ENCODE peak calls at places on chromosomes 12 and 14, in four cellular contexts. One of them, this sample, is unnamed.

GRCh38 chr12:31225656-31226535 is 100.1 kb downstream of the SINHCAF start:
- DNase-seq in K562: no peak
- DNase-seq in GM12878: no peak
- DNase-seq in H1: no peak
- DNase-seq in this sample: no peak

GRCh38 chr14:22836301-22837058 is at the start of gene MMP14:
- DNase-seq in K562: no peak
- DNase-seq in H1: no peak
- DNase-seq in GM12878: no peak
- DNase-seq in this sample: peak

GRCh38 chr12:52004042-52004648 is 2.6 kb upstream of the TAMALIN start:
- DNase-seq in GM12878: no peak
- DNase-seq in K562: peak
- DNase-seq in H1: no peak
- DNase-seq in this sample: peak

GRCh38 chr14:54877015-54877702 is 25.5 kb downstream of the GCH1 start:
- DNase-seq in K562: no peak
- DNase-seq in H1: no peak
- DNase-seq in GM12878: no peak
- DNase-seq in this sample: no peak

GRCh38 chr14:77228056-77228455 is 43.0 kb downstream of the NGB start:
- DNase-seq in K562: no peak
- DNase-seq in H1: no peak
- DNase-seq in GM12878: no peak
- DNase-seq in this sample: no peak

GRCh38 chr14:102805454-102805891 is 28.2 kb downstream of the TRAF3 start:
- DNase-seq in K562: no peak
- DNase-seq in GM12878: no peak
- DNase-seq in H1: no peak
- DNase-seq in this sample: no peak

GRCh38 chr12:53781218-53781801 is 29.5 kb upstream of the CISTR start:
- DNase-seq in GM12878: no peak
- DNase-seq in K562: no peak
- DNase-seq in H1: no peak
- DNase-seq in this sample: no peak

GRCh38 chr12:88142610-88142991 is 494 bp downstream of the TMTC3 start:
- DNase-seq in K562: peak
- DNase-seq in GM12878: no peak
- DNase-seq in H1: no peak
- DNase-seq in this sample: peak

GRCh38 chr14:89702151-89702936 is 252.2 kb downstream of the EFCAB11 start:
- DNase-seq in GM12878: no peak
- DNase-seq in H1: no peak
- DNase-seq in K562: no peak
- DNase-seq in this sample: no peak

GRCh38 chr12:108821407-108822397 is 35.7 kb downstream of the SSH1 start:
- DNase-seq in H1: no peak
- DNase-seq in GM12878: no peak
- DNase-seq in K562: no peak
- DNase-seq in this sample: no peak

GRCh38 chr12:11584213-11584855 is 65.1 kb upstream of the ETV6 start:
- DNase-seq in K562: no peak
- DNase-seq in H1: no peak
- DNase-seq in GM12878: no peak
- DNase-seq in this sample: no peak

GRCh38 chr12:54004063-54004840 is 4.3 kb downstream of the HOXC9 start:
- DNase-seq in GM12878: no peak
- DNase-seq in K562: no peak
- DNase-seq in H1: no peak
- DNase-seq in this sample: no peak

GRCh38 chr12:21666722-21667121 is 9.1 kb upstream of the LDHB start:
- DNase-seq in GM12878: no peak
- DNase-seq in K562: no peak
- DNase-seq in H1: no peak
- DNase-seq in this sample: no peak

GRCh38 chr12:130706885-130707570 is 9.1 kb downstream of the RIMBP2 start:
- DNase-seq in GM12878: no peak
- DNase-seq in H1: no peak
- DNase-seq in K562: no peak
- DNase-seq in this sample: no peak

GRCh38 chr12:92145731-92146496 is at the start of gene BTG1:
- DNase-seq in GM12878: peak
- DNase-seq in K562: peak
- DNase-seq in H1: peak
- DNase-seq in this sample: peak
- TF ChIP-seq CTCF in GM12878: no peak
- TF ChIP-seq CTCF in K562: no peak
- TF ChIP-seq CTCF in H1: no peak
- TF ChIP-seq CTCF in this sample: no peak

DNA sequence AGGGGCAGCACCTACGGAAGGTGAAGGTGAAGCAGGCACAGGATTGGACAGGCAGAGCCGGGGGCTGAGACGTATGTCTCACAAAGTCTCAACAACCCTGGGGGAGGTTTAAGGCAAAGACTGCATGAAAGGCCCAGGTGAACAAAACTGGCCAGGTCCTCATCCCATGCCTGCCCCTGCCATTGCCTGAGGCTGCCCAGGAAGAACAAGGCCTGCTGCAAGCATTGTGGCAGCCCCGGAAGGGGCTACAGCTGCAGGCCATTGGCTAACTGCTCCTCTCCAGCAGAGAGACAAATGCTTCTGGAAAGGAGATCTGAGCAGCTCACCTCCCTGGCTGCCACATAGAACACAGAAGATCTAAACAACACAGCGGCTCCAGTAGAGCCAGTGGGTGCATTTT is 20.4 kb upstream of the TMEM179 start:
- DNase-seq in K562: no peak
- DNase-seq in GM12878: no peak
- DNase-seq in H1: no peak
- DNase-seq in this sample: no peak
- TF ChIP-seq ATF3 in K562: no peak
- TF ChIP-seq ATF3 in GM12878: no peak
- TF ChIP-seq ATF3 in H1: no peak
- TF ChIP-seq ATF3 in this sample: no peak

GRCh38 chr12:40988831-40989230 is 199.3 kb upstream of the PDZRN4 start:
- DNase-seq in GM12878: no peak
- DNase-seq in H1: no peak
- DNase-seq in K562: no peak
- DNase-seq in this sample: no peak
- TF ChIP-seq CREB1 in GM12878: no peak
- TF ChIP-seq CREB1 in H1: no peak
- TF ChIP-seq CREB1 in K562: no peak
- TF ChIP-seq CREB1 in this sample: no peak

GRCh38 chr12:100128509-100128908 is 14.2 kb downstream of the BLTP3B start:
- DNase-seq in K562: no peak
- DNase-seq in H1: no peak
- DNase-seq in GM12878: no peak
- DNase-seq in this sample: peak
- TF ChIP-seq CTCF in K562: peak
- TF ChIP-seq CTCF in H1: peak
- TF ChIP-seq CTCF in GM12878: peak
- TF ChIP-seq CTCF in this sample: no peak

GRCh38 chr12:101877816-101878811 is 734 bp downstream of the DRAM1 start:
- DNase-seq in H1: no peak
- DNase-seq in K562: peak
- DNase-seq in GM12878: no peak
- DNase-seq in this sample: no peak

GRCh38 chr12:101876861-101877815 is at the start of gene DRAM1:
- DNase-seq in H1: peak
- DNase-seq in K562: peak
- DNase-seq in GM12878: no peak
- DNase-seq in this sample: peak

GRCh38 chr12:101880769-101881168 is 3.4 kb downstream of the DRAM1 start:
- DNase-seq in GM12878: no peak
- DNase-seq in H1: no peak
- DNase-seq in K562: no peak
- DNase-seq in this sample: no peak

GRCh38 chr12:101881228-101881627 is 3.8 kb downstream of the DRAM1 start:
- DNase-seq in K562: no peak
- DNase-seq in GM12878: no peak
- DNase-seq in H1: no peak
- DNase-seq in this sample: no peak

GRCh38 chr12:101875112-101875961 is 2.0 kb upstream of the DRAM1 start:
- DNase-seq in K562: no peak
- DNase-seq in H1: no peak
- DNase-seq in GM12878: no peak
- DNase-seq in this sample: no peak
- TF ChIP-seq ATF3 in K562: no peak
- TF ChIP-seq ATF3 in H1: no peak
- TF ChIP-seq ATF3 in GM12878: no peak
- TF ChIP-seq ATF3 in this sample: no peak

GRCh38 chr14:85978851-85979250 is 448.9 kb downstream of the FLRT2 start:
- DNase-seq in H1: no peak
- DNase-seq in GM12878: no peak
- DNase-seq in K562: no peak
- DNase-seq in this sample: no peak
- TF ChIP-seq CREB1 in H1: no peak
- TF ChIP-seq CREB1 in GM12878: no peak
- TF ChIP-seq CREB1 in K562: no peak
- TF ChIP-seq CREB1 in this sample: no peak

GRCh38 chr12:40622246-40622838 is 69.9 kb upstream of the CNTN1 start:
- DNase-seq in GM12878: no peak
- DNase-seq in H1: peak
- DNase-seq in K562: peak
- DNase-seq in this sample: peak
- TF ChIP-seq CTCF in GM12878: peak
- TF ChIP-seq CTCF in H1: peak
- TF ChIP-seq CTCF in K562: peak
- TF ChIP-seq CTCF in this sample: peak

GRCh38 chr12:122963928-122964240 is 2.4 kb downstream of the ABCB9 start:
- DNase-seq in H1: no peak
- DNase-seq in K562: no peak
- DNase-seq in GM12878: no peak
- DNase-seq in this sample: no peak
- TF ChIP-seq ATF3 in H1: no peak
- TF ChIP-seq ATF3 in K562: no peak
- TF ChIP-seq ATF3 in GM12878: no peak
- TF ChIP-seq ATF3 in this sample: no peak

This sample was measured in WTC11.